ENCODE peak calls at places on chromosomes 16 and 17, in four cellular contexts. One of them, this sample, is unnamed.
A peak's percentile ranks its signal among the peaks of the same experiment; 100 is the strongest.

GRCh38 chr17:80498242-80498919 is 22.0 kb upstream of the NPTX1 start:
- DNase-seq in NCI-H1436: no peak
- DNase-seq in HTR-8/SVneo: no peak
- DNase-seq in iPS DF 19.7: no peak
- DNase-seq in this sample: no peak

GRCh38 chr16:57283214-57283955 is 1.1 kb downstream of the PLLP start:
- DNase-seq in NCI-H1436: no peak
- DNase-seq in HTR-8/SVneo: no peak
- DNase-seq in iPS DF 19.7: no peak
- DNase-seq in this sample: no peak

GRCh38 chr17:77494664-77495435 is 354.1 kb downstream of the SEC14L1 start:
- DNase-seq in NCI-H1436: peak; percentile 64
- DNase-seq in HTR-8/SVneo: peak; percentile 93
- DNase-seq in iPS DF 19.7: peak; percentile 42
- DNase-seq in this sample: peak; percentile 74

GRCh38 chr17:21394265-21394664 is 18.1 kb downstream of the KCNJ12 start:
- DNase-seq in NCI-H1436: no peak
- DNase-seq in HTR-8/SVneo: no peak
- DNase-seq in iPS DF 19.7: no peak
- DNase-seq in this sample: no peak

GRCh38 chr17:50904522-50905459 is 38.6 kb upstream of the TOB1 start:
- DNase-seq in NCI-H1436: peak; percentile 64
- DNase-seq in HTR-8/SVneo: no peak
- DNase-seq in iPS DF 19.7: no peak
- DNase-seq in this sample: no peak

GRCh38 chr16:24036614-24037013 is 200.8 kb downstream of the PRKCB start:
- DNase-seq in NCI-H1436: peak; percentile 44
- DNase-seq in HTR-8/SVneo: peak; percentile 61
- DNase-seq in iPS DF 19.7: no peak
- DNase-seq in this sample: peak; percentile 85

GRCh38 chr17:35069311-35069710 is 5.8 kb upstream of the RFFL start:
- DNase-seq in NCI-H1436: no peak
- DNase-seq in HTR-8/SVneo: no peak
- DNase-seq in iPS DF 19.7: no peak
- DNase-seq in this sample: no peak

GRCh38 chr16:87569601-87570559 is 32.4 kb upstream of the JPH3 start:
- DNase-seq in NCI-H1436: no peak
- DNase-seq in HTR-8/SVneo: no peak
- DNase-seq in iPS DF 19.7: no peak
- DNase-seq in this sample: no peak

GRCh38 chr16:84031556-84031955 is 11.0 kb downstream of the SLC38A8 start:
- DNase-seq in NCI-H1436: no peak
- DNase-seq in HTR-8/SVneo: no peak
- DNase-seq in iPS DF 19.7: no peak
- DNase-seq in this sample: no peak

GRCh38 chr17:333626-334396 is 18.8 kb downstream of the RPH3AL start:
- DNase-seq in NCI-H1436: no peak
- DNase-seq in HTR-8/SVneo: no peak
- DNase-seq in iPS DF 19.7: no peak
- DNase-seq in this sample: peak; percentile 14

GRCh38 chr17:78875738-78876597 is 27.0 kb downstream of the CEP295NL start:
- DNase-seq in NCI-H1436: no peak
- DNase-seq in HTR-8/SVneo: no peak
- DNase-seq in iPS DF 19.7: no peak
- DNase-seq in this sample: no peak